ENCODE peak calls at places on chromosomes 12 and 14, in six cellular contexts. One of them, this sample, is unnamed.

GRCh38 chr14:72609205-72609916 is 284.5 kb downstream of the DPF3 start:
- DNase-seq in kidney tubule cell: no peak
- DNase-seq in HL-60: no peak
- DNase-seq in HTR-8/SVneo: no peak
- DNase-seq in activated naive CD4-positive, alpha-beta T cell: no peak
- DNase-seq in CD8-positive, alpha-beta T cell: no peak
- DNase-seq in this sample: no peak

GRCh38 chr14:103705158-103705523 is 10.1 kb downstream of the XRCC3 start:
- DNase-seq in kidney tubule cell: no peak
- DNase-seq in HL-60: no peak
- DNase-seq in HTR-8/SVneo: no peak
- DNase-seq in activated naive CD4-positive, alpha-beta T cell: no peak
- DNase-seq in CD8-positive, alpha-beta T cell: no peak
- DNase-seq in this sample: no peak

GRCh38 chr14:103130965-103131364 is 7.7 kb downstream of the TNFAIP2 start:
- DNase-seq in kidney tubule cell: peak
- DNase-seq in HL-60: no peak
- DNase-seq in HTR-8/SVneo: peak
- DNase-seq in activated naive CD4-positive, alpha-beta T cell: no peak
- DNase-seq in CD8-positive, alpha-beta T cell: no peak
- DNase-seq in this sample: no peak

GRCh38 chr14:31466554-31466953 is 9.2 kb upstream of the DTD2 start:
- DNase-seq in kidney tubule cell: no peak
- DNase-seq in HL-60: no peak
- DNase-seq in HTR-8/SVneo: no peak
- DNase-seq in activated naive CD4-positive, alpha-beta T cell: no peak
- DNase-seq in CD8-positive, alpha-beta T cell: no peak
- DNase-seq in this sample: no peak

GRCh38 chr14:98926802-98927201 is 345.2 kb downstream of the BCL11B start:
- DNase-seq in kidney tubule cell: no peak
- DNase-seq in HL-60: no peak
- DNase-seq in HTR-8/SVneo: no peak
- DNase-seq in activated naive CD4-positive, alpha-beta T cell: no peak
- DNase-seq in CD8-positive, alpha-beta T cell: no peak
- DNase-seq in this sample: no peak

GRCh38 chr14:24367506-24368214 is at the start of gene NFATC4:
- DNase-seq in kidney tubule cell: peak
- DNase-seq in HL-60: no peak
- DNase-seq in HTR-8/SVneo: peak
- DNase-seq in activated naive CD4-positive, alpha-beta T cell: no peak
- DNase-seq in CD8-positive, alpha-beta T cell: no peak
- DNase-seq in this sample: no peak

GRCh38 chr12:49301759-49302158 is 6.8 kb downstream of the PRPH start:
- DNase-seq in kidney tubule cell: no peak
- DNase-seq in HL-60: no peak
- DNase-seq in HTR-8/SVneo: no peak
- DNase-seq in activated naive CD4-positive, alpha-beta T cell: no peak
- DNase-seq in CD8-positive, alpha-beta T cell: no peak
- DNase-seq in this sample: no peak

GRCh38 chr12:71799105-71799504 is 40.5 kb upstream of the TBC1D15 start:
- DNase-seq in kidney tubule cell: peak
- DNase-seq in HL-60: no peak
- DNase-seq in HTR-8/SVneo: no peak
- DNase-seq in activated naive CD4-positive, alpha-beta T cell: no peak
- DNase-seq in CD8-positive, alpha-beta T cell: no peak
- DNase-seq in this sample: no peak

GRCh38 chr12:106140223-106140986 is 1.7 kb upstream of the NUAK1 start:
- DNase-seq in kidney tubule cell: peak
- DNase-seq in HL-60: no peak
- DNase-seq in HTR-8/SVneo: no peak
- DNase-seq in activated naive CD4-positive, alpha-beta T cell: no peak
- DNase-seq in CD8-positive, alpha-beta T cell: no peak
- DNase-seq in this sample: no peak

GRCh38 chr14:53055003-53055402 is 98.1 kb downstream of the DDHD1 start:
- DNase-seq in kidney tubule cell: peak
- DNase-seq in HL-60: no peak
- DNase-seq in HTR-8/SVneo: peak
- DNase-seq in activated naive CD4-positive, alpha-beta T cell: no peak
- DNase-seq in CD8-positive, alpha-beta T cell: no peak
- DNase-seq in this sample: no peak